ENCODE peak calls at places on chromosomes 11 and 22, in eight cellular contexts. L is CD8-positive, alpha-beta T cell; S is heart right ventricle; Z is activated naive CD8-positive, alpha-beta T cell treated with anti-CD3 and anti-CD28 coated beads, Interleukin-2, amount 50 U/mL, for 24 hours; N is GM06990; M is HEK293T; J is stimulated activated CD4-positive, alpha-beta T cell treated with anti-CD3 and anti-CD28 coated beads, Interleukin-2, amount 100 ng/mL, for 48 hours; U is HS-27A. F is an unnamed sample.

GRCh38 chr11:46612326-46612725 is 4.7 kb downstream of the HARBI1 start:
- DNase-seq in N (no peak), M (no peak), S (no peak), L (no peak), J (no peak), Z (no peak), U (no peak), F (no peak)

GRCh38 chr22:25689631-25690030 is 52.4 kb upstream of the MYO18B start:
- DNase-seq in U (no peak), Z (no peak), L (no peak), S (no peak), N (no peak), M (no peak), J (no peak), F (no peak)

GRCh38 chr11:13462928-13463778 is at the start of gene BTBD10:
- DNase-seq in Z (peak), N (peak), J (peak), S (peak), M (peak), L (peak), U (peak), F (peak)

GRCh38 chr11:84146826-84147225 is 860.7 kb upstream of the CCDC90B start:
- DNase-seq in M (no peak), L (no peak), N (no peak), Z (no peak), U (no peak), S (no peak), J (no peak), F (no peak)

GRCh38 chr11:68335693-68336092 is 23.3 kb downstream of the LRP5 start:
- DNase-seq in L (no peak), S (no peak), M (no peak), U (no peak), N (no peak), Z (no peak), J (no peak), F (no peak)

GRCh38 chr22:25736378-25737011 is 5.5 kb upstream of the MYO18B start:
- DNase-seq in S (no peak), J (peak), M (no peak), U (no peak), L (peak), Z (peak), N (no peak), F (no peak)

GRCh38 chr22:20979243-20979809 is 2.8 kb upstream of the LZTR1 start:
- DNase-seq in S (peak), N (peak), J (peak), Z (peak), M (no peak), U (no peak), L (peak), F (peak)

GRCh38 chr22:20111045-20111688 is 4.7 kb upstream of the RANBP1 start:
- DNase-seq in S (no peak), U (no peak), M (peak), N (no peak), J (no peak), L (no peak), Z (peak), F (no peak)

GRCh38 chr22:32951807-32952153 is 106.4 kb downstream of the SYN3 start:
- DNase-seq in J (no peak), N (no peak), L (no peak), S (peak), Z (no peak), M (no peak), U (no peak), F (no peak)

GRCh38 chr11:1208361-1209261 is 14.3 kb upstream of the MUC5B start:
- DNase-seq in N (peak), J (no peak), Z (no peak), M (no peak), S (no peak), U (no peak), L (no peak), F (no peak)